ENCODE peak calls at places on chromosomes 7 and 10, in seven cellular contexts. One of them, this sample, is unnamed.
A peak's percentile ranks its signal among the peaks of the same experiment; 100 is the strongest.

GRCh38 chr10:27857616-27858015 is 112.0 kb upstream of the MKX start:
- DNase-seq in HCT116: no peak
- DNase-seq in A549: no peak
- DNase-seq in AG09309: no peak
- DNase-seq in mucosa of descending colon: no peak
- DNase-seq in breast epithelium: no peak
- DNase-seq in GM12865: no peak
- DNase-seq in this sample: peak; percentile 10

GRCh38 chr7:157617401-157617800 is 280.6 kb downstream of the DNAJB6 start:
- DNase-seq in mucosa of descending colon: no peak
- DNase-seq in AG09309: no peak
- DNase-seq in GM12865: no peak
- DNase-seq in HCT116: no peak
- DNase-seq in A549: no peak
- DNase-seq in breast epithelium: peak; percentile 15
- DNase-seq in this sample: no peak

GRCh38 chr7:121079425-121080169 is 91.1 kb downstream of the CPED1 start:
- DNase-seq in A549: no peak
- DNase-seq in HCT116: no peak
- DNase-seq in breast epithelium: no peak
- DNase-seq in AG09309: no peak
- DNase-seq in GM12865: no peak
- DNase-seq in mucosa of descending colon: no peak
- DNase-seq in this sample: peak; percentile 4

GRCh38 chr10:11875499-11876281 is 52.5 kb downstream of the PROSER2 start:
- DNase-seq in A549: peak; percentile 98
- DNase-seq in AG09309: peak; percentile 75
- DNase-seq in HCT116: peak; percentile 88
- DNase-seq in GM12865: no peak
- DNase-seq in breast epithelium: peak; percentile 84
- DNase-seq in mucosa of descending colon: peak; percentile 85
- DNase-seq in this sample: peak; percentile 77

GRCh38 chr7:116584721-116585120 is 59.9 kb downstream of the CAV1 start:
- DNase-seq in A549: no peak
- DNase-seq in mucosa of descending colon: no peak
- DNase-seq in GM12865: no peak
- DNase-seq in HCT116: no peak
- DNase-seq in AG09309: no peak
- DNase-seq in breast epithelium: no peak
- DNase-seq in this sample: no peak

GRCh38 chr10:682931-683447 is 6.5 kb downstream of the DIP2C start:
- DNase-seq in breast epithelium: no peak
- DNase-seq in A549: no peak
- DNase-seq in GM12865: no peak
- DNase-seq in mucosa of descending colon: no peak
- DNase-seq in AG09309: no peak
- DNase-seq in HCT116: no peak
- DNase-seq in this sample: no peak

GRCh38 chr10:87066865-87067264 is 27.8 kb downstream of the GLUD1 start:
- DNase-seq in AG09309: no peak
- DNase-seq in breast epithelium: no peak
- DNase-seq in A549: no peak
- DNase-seq in HCT116: no peak
- DNase-seq in mucosa of descending colon: no peak
- DNase-seq in GM12865: no peak
- DNase-seq in this sample: no peak

GRCh38 chr7:509426-509825 is 10.2 kb downstream of the PDGFA start:
- DNase-seq in A549: no peak
- DNase-seq in AG09309: no peak
- DNase-seq in mucosa of descending colon: peak; percentile 23
- DNase-seq in breast epithelium: no peak
- DNase-seq in HCT116: no peak
- DNase-seq in GM12865: no peak
- DNase-seq in this sample: no peak

GRCh38 chr10:125159486-125159931 is 854 bp downstream of the CTBP2 start:
- DNase-seq in GM12865: no peak
- DNase-seq in mucosa of descending colon: peak; percentile 69
- DNase-seq in A549: peak; percentile 31
- DNase-seq in AG09309: no peak
- DNase-seq in HCT116: no peak
- DNase-seq in breast epithelium: peak; percentile 50
- DNase-seq in this sample: no peak

GRCh38 chr10:93149761-93150160 is 76.1 kb downstream of the CYP26A1 start:
- DNase-seq in AG09309: no peak
- DNase-seq in GM12865: no peak
- DNase-seq in breast epithelium: no peak
- DNase-seq in A549: no peak
- DNase-seq in HCT116: no peak
- DNase-seq in mucosa of descending colon: no peak
- DNase-seq in this sample: no peak

GRCh38 chr10:99905971-99906370 is 103.8 kb downstream of the DNMBP start:
- DNase-seq in mucosa of descending colon: no peak
- DNase-seq in AG09309: no peak
- DNase-seq in HCT116: no peak
- DNase-seq in A549: no peak
- DNase-seq in GM12865: no peak
- DNase-seq in breast epithelium: no peak
- DNase-seq in this sample: no peak

GRCh38 chr10:3476640-3477448 is 304.3 kb upstream of the PITRM1 start:
- DNase-seq in breast epithelium: no peak
- DNase-seq in GM12865: no peak
- DNase-seq in AG09309: no peak
- DNase-seq in A549: no peak
- DNase-seq in mucosa of descending colon: no peak
- DNase-seq in HCT116: no peak
- DNase-seq in this sample: no peak
- TF ChIP-seq CTCF in breast epithelium: no peak
- TF ChIP-seq CTCF in GM12865: no peak
- TF ChIP-seq CTCF in AG09309: no peak
- TF ChIP-seq CTCF in A549: no peak
- TF ChIP-seq CTCF in mucosa of descending colon: no peak
- TF ChIP-seq CTCF in HCT116: peak; percentile 37
- TF ChIP-seq CTCF in this sample: no peak

GRCh38 chr7:11985376-11985775 is 153.4 kb upstream of the THSD7A start:
- DNase-seq in mucosa of descending colon: no peak
- DNase-seq in breast epithelium: no peak
- DNase-seq in AG09309: no peak
- DNase-seq in GM12865: no peak
- DNase-seq in A549: no peak
- DNase-seq in HCT116: no peak
- DNase-seq in this sample: no peak
- H3K4me3 ChIP-seq in mucosa of descending colon: no peak overlapping the region
- H3K4me3 ChIP-seq in breast epithelium: no peak overlapping the region
- H3K4me3 ChIP-seq in AG09309: no peak overlapping the region
- H3K4me3 ChIP-seq in GM12865: no peak overlapping the region
- H3K4me3 ChIP-seq in A549: no peak overlapping the region
- H3K4me3 ChIP-seq in HCT116: no peak overlapping the region
- H3K4me3 ChIP-seq in this sample: no peak overlapping the region

GRCh38 chr7:156514851-156515250 is 125.7 kb upstream of the RNF32 start:
- DNase-seq in GM12865: no peak
- DNase-seq in A549: no peak
- DNase-seq in AG09309: no peak
- DNase-seq in HCT116: no peak
- DNase-seq in breast epithelium: no peak
- DNase-seq in mucosa of descending colon: no peak
- DNase-seq in this sample: no peak

GRCh38 chr7:156519070-156519469 is 121.5 kb upstream of the RNF32 start:
- DNase-seq in GM12865: no peak
- DNase-seq in AG09309: no peak
- DNase-seq in breast epithelium: no peak
- DNase-seq in HCT116: no peak
- DNase-seq in mucosa of descending colon: no peak
- DNase-seq in A549: no peak
- DNase-seq in this sample: no peak

GRCh38 chr7:156518466-156518865 is 122.1 kb upstream of the RNF32 start:
- DNase-seq in AG09309: no peak
- DNase-seq in GM12865: no peak
- DNase-seq in HCT116: no peak
- DNase-seq in A549: no peak
- DNase-seq in mucosa of descending colon: no peak
- DNase-seq in breast epithelium: no peak
- DNase-seq in this sample: no peak

GRCh38 chr7:156516791-156517378 is 123.7 kb upstream of the RNF32 start:
- DNase-seq in AG09309: no peak
- DNase-seq in mucosa of descending colon: no peak
- DNase-seq in breast epithelium: no peak
- DNase-seq in A549: no peak
- DNase-seq in HCT116: no peak
- DNase-seq in GM12865: no peak
- DNase-seq in this sample: no peak

GRCh38 chr7:156515911-156516790 is 124.4 kb upstream of the RNF32 start:
- DNase-seq in mucosa of descending colon: peak; percentile 66
- DNase-seq in A549: no peak
- DNase-seq in AG09309: no peak
- DNase-seq in HCT116: no peak
- DNase-seq in breast epithelium: no peak
- DNase-seq in GM12865: no peak
- DNase-seq in this sample: no peak
- TF ChIP-seq CTCF in mucosa of descending colon: no peak
- TF ChIP-seq CTCF in A549: no peak
- TF ChIP-seq CTCF in AG09309: no peak
- TF ChIP-seq CTCF in HCT116: no peak
- TF ChIP-seq CTCF in breast epithelium: no peak
- TF ChIP-seq CTCF in GM12865: no peak
- TF ChIP-seq CTCF in this sample: no peak

GRCh38 chr10:132590752-132591121 is 53.1 kb downstream of the INPP5A start:
- DNase-seq in HCT116: no peak
- DNase-seq in mucosa of descending colon: no peak
- DNase-seq in AG09309: no peak
- DNase-seq in A549: peak; percentile 35
- DNase-seq in GM12865: no peak
- DNase-seq in breast epithelium: no peak
- DNase-seq in this sample: no peak

GRCh38 chr10:132591166-132591971 is 53.8 kb downstream of the INPP5A start:
- DNase-seq in GM12865: no peak
- DNase-seq in HCT116: no peak
- DNase-seq in A549: peak; percentile 63
- DNase-seq in breast epithelium: no peak
- DNase-seq in mucosa of descending colon: peak; percentile 76
- DNase-seq in AG09309: no peak
- DNase-seq in this sample: no peak

GRCh38 chr10:132595021-132595420 is 57.4 kb downstream of the INPP5A start:
- DNase-seq in mucosa of descending colon: no peak
- DNase-seq in AG09309: no peak
- DNase-seq in HCT116: no peak
- DNase-seq in GM12865: no peak
- DNase-seq in A549: no peak
- DNase-seq in breast epithelium: no peak
- DNase-seq in this sample: no peak

GRCh38 chr10:132593900-132594876 is 56.6 kb downstream of the INPP5A start:
- DNase-seq in AG09309: no peak
- DNase-seq in GM12865: peak; percentile 71
- DNase-seq in HCT116: no peak
- DNase-seq in mucosa of descending colon: no peak
- DNase-seq in A549: no peak
- DNase-seq in breast epithelium: no peak
- DNase-seq in this sample: no peak

GRCh38 chr10:132592790-132593788 is 55.5 kb downstream of the INPP5A start:
- DNase-seq in A549: no peak
- DNase-seq in breast epithelium: no peak
- DNase-seq in GM12865: peak; percentile 76
- DNase-seq in mucosa of descending colon: peak; percentile 67
- DNase-seq in HCT116: no peak
- DNase-seq in AG09309: no peak
- DNase-seq in this sample: no peak
- H3K4me3 ChIP-seq in A549: no peak overlapping the region
- H3K4me3 ChIP-seq in breast epithelium: no peak overlapping the region
- H3K4me3 ChIP-seq in GM12865: no peak overlapping the region
- H3K4me3 ChIP-seq in mucosa of descending colon: no peak overlapping the region
- H3K4me3 ChIP-seq in HCT116: no peak overlapping the region
- H3K4me3 ChIP-seq in AG09309: no peak overlapping the region
- H3K4me3 ChIP-seq in this sample: no peak overlapping the region

GRCh38 chr10:72354356-72355213 is at the start of gene DNAJB12:
- DNase-seq in breast epithelium: peak; percentile 87
- DNase-seq in AG09309: peak; percentile 65
- DNase-seq in GM12865: peak; percentile 97
- DNase-seq in mucosa of descending colon: peak; percentile 93
- DNase-seq in HCT116: peak; percentile 97
- DNase-seq in A549: peak; percentile 96
- DNase-seq in this sample: peak; percentile 85
- TF ChIP-seq CTCF in breast epithelium: no peak
- TF ChIP-seq CTCF in AG09309: no peak
- TF ChIP-seq CTCF in GM12865: no peak
- TF ChIP-seq CTCF in mucosa of descending colon: no peak
- TF ChIP-seq CTCF in HCT116: no peak
- TF ChIP-seq CTCF in A549: no peak
- TF ChIP-seq CTCF in this sample: no peak

DNA sequence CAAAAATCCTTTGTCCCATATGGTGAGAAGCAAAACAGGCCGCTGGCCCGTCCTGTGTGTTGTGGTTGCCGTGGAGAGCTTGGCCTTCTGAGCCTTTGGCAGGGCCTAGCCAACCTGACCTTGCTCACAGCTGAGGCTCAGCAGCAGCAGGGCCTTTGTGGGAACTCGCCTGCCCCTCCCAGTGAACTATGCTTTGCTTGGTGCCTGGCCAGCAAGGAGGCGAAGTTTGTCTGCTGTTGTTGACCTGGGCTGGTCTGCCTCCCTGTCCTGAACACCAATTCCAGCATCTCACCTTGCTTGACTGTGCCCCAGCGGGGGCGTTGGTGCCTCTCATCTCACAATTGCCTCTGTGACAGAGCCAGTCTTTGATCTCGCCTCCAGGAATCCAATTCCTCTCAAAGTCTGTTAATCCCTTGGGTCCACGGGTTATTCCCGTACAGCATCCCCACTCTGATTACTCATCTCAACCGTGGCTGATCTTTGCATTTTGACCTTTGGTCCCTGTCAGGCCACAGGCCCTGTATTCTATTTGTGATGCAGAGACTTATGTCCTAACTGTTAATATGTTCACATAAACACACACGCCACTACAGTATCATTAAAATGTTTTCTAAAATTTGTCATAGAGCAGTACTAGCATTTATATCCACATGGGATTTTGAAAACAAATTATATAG is 22.6 kb downstream of the EPDR1 start:
- DNase-seq in AG09309: no peak
- DNase-seq in A549: peak; percentile 55
- DNase-seq in mucosa of descending colon: peak; percentile 85
- DNase-seq in HCT116: no peak
- DNase-seq in GM12865: peak; percentile 16
- DNase-seq in breast epithelium: no peak
- DNase-seq in this sample: no peak
- H3K4me3 ChIP-seq in AG09309: no peak overlapping the region
- H3K4me3 ChIP-seq in A549: no peak overlapping the region
- H3K4me3 ChIP-seq in mucosa of descending colon: no peak overlapping the region
- H3K4me3 ChIP-seq in HCT116: no peak overlapping the region
- H3K4me3 ChIP-seq in GM12865: no peak overlapping the region
- H3K4me3 ChIP-seq in breast epithelium: no peak overlapping the region
- H3K4me3 ChIP-seq in this sample: no peak overlapping the region

GRCh38 chr10:6702030-6702429 is 122.0 kb upstream of the PRKCQ start:
- DNase-seq in breast epithelium: no peak
- DNase-seq in mucosa of descending colon: no peak
- DNase-seq in AG09309: no peak
- DNase-seq in HCT116: no peak
- DNase-seq in GM12865: no peak
- DNase-seq in A549: no peak
- DNase-seq in this sample: no peak
- TF ChIP-seq CTCF in breast epithelium: no peak
- TF ChIP-seq CTCF in mucosa of descending colon: no peak
- TF ChIP-seq CTCF in AG09309: no peak
- TF ChIP-seq CTCF in HCT116: no peak
- TF ChIP-seq CTCF in GM12865: no peak
- TF ChIP-seq CTCF in A549: no peak
- TF ChIP-seq CTCF in this sample: no peak